ENCODE peak calls at places on chromosome 3, in four cellular contexts. G is left kidney, Q is Ammon's horn, W is nucleus accumbens. U is an unnamed sample.

GRCh38 chr3:124907957-124908356 is 20.8 kb upstream of the ITGB5 start:
- DNase-seq in G (no peak), Q (no peak), W (no peak), U (no peak)

GRCh38 chr3:47646362-47646761 is 67.7 kb upstream of the CSPG5 start:
- DNase-seq in G (no peak), Q (no peak), W (no peak), U (no peak)

GRCh38 chr3:132253262-132253878 is 63.8 kb upstream of the ACP3 start:
- DNase-seq in G (peak; percentile 85), Q (peak; percentile 65), W (no peak), U (peak; percentile 9)

GRCh38 chr3:41881233-41881821 is 80.6 kb downstream of the ULK4 start:
- DNase-seq in G (peak; percentile 61), Q (peak; percentile 38), W (no peak), U (peak; percentile 23)

GRCh38 chr3:145094355-145094941 is 1066.5 kb downstream of the PLOD2 start:
- DNase-seq in G (peak; percentile 58), Q (peak; percentile 19), W (no peak), U (no peak)

GRCh38 chr3:184635126-184635525 is 73.5 kb downstream of the EPHB3 start:
- DNase-seq in G (no peak), Q (no peak), W (no peak), U (no peak)

GRCh38 chr3:38647217-38647970 is 2.1 kb downstream of the SCN5A start:
- DNase-seq in G (no peak), Q (no peak), W (no peak), U (no peak)

GRCh38 chr3:35596611-35597010 is 42.7 kb upstream of the ARPP21 start:
- DNase-seq in G (no peak), Q (peak; percentile 83), W (peak; percentile 11), U (no peak)

GRCh38 chr3:58565621-58566397 is 11.4 kb downstream of the FAM107A start:
- DNase-seq in G (peak; percentile 59), Q (no peak), W (no peak), U (no peak)

GRCh38 chr3:16552757-16553156 is 39.3 kb upstream of the RFTN1 start:
- DNase-seq in G (no peak), Q (no peak), W (no peak), U (no peak)

GRCh38 chr3:17307482-17307881 is 422.7 kb downstream of the PLCL2 start:
- DNase-seq in G (no peak), Q (no peak), W (no peak), U (no peak)

GRCh38 chr3:85725809-85726208 is 767.0 kb downstream of the CADM2 start:
- DNase-seq in G (no peak), Q (no peak), W (no peak), U (no peak)

GRCh38 chr3:55477306-55478010 is 9.6 kb downstream of the WNT5A start:
- DNase-seq in G (no peak), Q (no peak), W (no peak), U (no peak)

GRCh38 chr3:97388774-97389173 is 375.8 kb upstream of the ARL6 start:
- DNase-seq in G (no peak), Q (no peak), W (no peak), U (no peak)

GRCh38 chr3:69770219-69770618 is 31.0 kb downstream of the MITF start:
- DNase-seq in G (peak; percentile 78), Q (no peak), W (no peak), U (no peak)

GRCh38 chr3:3015472-3016089 is 94.6 kb downstream of the IL5RA start:
- DNase-seq in G (peak; percentile 85), Q (peak; percentile 78), W (no peak), U (no peak)

GRCh38 chr3:16374047-16375019 is 109.3 kb downstream of the OXNAD1 start:
- DNase-seq in G (no peak), Q (peak; percentile 54), W (no peak), U (peak; percentile 59)

GRCh38 chr3:194512895-194513601 is 26.2 kb upstream of the ATP13A3 start:
- DNase-seq in G (peak; percentile 90), Q (no peak), W (no peak), U (no peak)

GRCh38 chr3:133479895-133480669 is 80.2 kb downstream of the BFSP2 start:
- DNase-seq in G (peak; percentile 59), Q (no peak), W (no peak), U (no peak)

GRCh38 chr3:100865442-100865841 is 127.8 kb downstream of the ABI3BP start:
- DNase-seq in G (no peak), Q (no peak), W (no peak), U (no peak)

GRCh38 chr3:182644800-182645433 is 148.4 kb upstream of the ATP11B start:
- DNase-seq in G (no peak), Q (no peak), W (no peak), U (no peak)

GRCh38 chr3:152556731-152557254 is 278.1 kb upstream of the P2RY1 start:
- DNase-seq in G (peak; percentile 3), Q (no peak), W (no peak), U (no peak)

GRCh38 chr3:101279162-101279561 is 41.2 kb downstream of the IMPG2 start:
- DNase-seq in G (no peak), Q (no peak), W (no peak), U (no peak)